ENCODE peak calls at places on chromosomes 13 and 19, in ten cellular contexts. X, P, H, Y, R, A, W, I, Z and S are unnamed samples.

GRCh38 chr19:52735734-52736133 is 890 bp upstream of the ZNF611 start:
- DNase-seq in H (peak; percentile 81), Y (peak; percentile 15), W (no peak), P (peak; percentile 82), X (peak; percentile 50), A (no peak), I (peak; percentile 38), R (no peak), Z (peak; percentile 39), S (peak; percentile 78)

GRCh38 chr19:40465025-40465780 is at the start of gene BLVRB:
- DNase-seq in Y (peak; percentile 87), I (no peak), H (no peak), R (no peak), P (no peak), A (peak; percentile 60), Z (no peak), W (peak; percentile 71), X (peak; percentile 90), S (no peak)

GRCh38 chr19:13102666-13103584 is at the start of gene LYL1:
- DNase-seq in X (peak; percentile 84), I (peak; percentile 75), H (peak; percentile 87), Y (no peak), R (no peak), P (peak; percentile 79), Z (peak; percentile 37), A (no peak), W (no peak), S (peak; percentile 88)

GRCh38 chr19:55519461-55520311 is 17.2 kb downstream of the SBK2 start:
- DNase-seq in A (peak; percentile 27), Y (peak; percentile 95), H (no peak), X (peak; percentile 46), R (peak; percentile 90), W (peak; percentile 70), P (no peak), Z (no peak), I (no peak), S (no peak)

GRCh38 chr13:21898990-21899389 is 228.1 kb downstream of the FGF9 start:
- DNase-seq in Y (no peak), P (no peak), Z (no peak), R (no peak), X (no peak), A (no peak), I (no peak), W (no peak), H (no peak), S (no peak)

GRCh38 chr13:40145139-40145538 is 489.7 kb downstream of the COG6 start:
- DNase-seq in W (no peak), R (no peak), P (no peak), A (no peak), H (no peak), X (no peak), Y (no peak), Z (no peak), I (no peak), S (no peak)

GRCh38 chr13:51618626-51619025 is 34.4 kb downstream of the WDFY2 start:
- DNase-seq in A (no peak), W (no peak), H (no peak), Z (peak; percentile 82), X (peak; percentile 59), R (no peak), Y (no peak), I (no peak), P (no peak), S (no peak)

GRCh38 chr13:73039201-73040108 is 19.4 kb upstream of the KLF5 start:
- DNase-seq in Y (peak; percentile 6), P (no peak), A (no peak), I (no peak), W (no peak), Z (no peak), R (no peak), H (no peak), X (peak; percentile 12), S (no peak)

GRCh38 chr13:52707375-52707774 is 32.2 kb downstream of the CNMD start:
- DNase-seq in R (no peak), A (peak; percentile 23), H (no peak), X (peak; percentile 5), I (no peak), P (no peak), Y (peak; percentile 5), W (no peak), Z (no peak), S (no peak)

GRCh38 chr19:44003461-44004134 is 841 bp downstream of the ZNF230 start:
- DNase-seq in H (no peak), P (no peak), X (peak; percentile 19), W (no peak), I (peak; percentile 24), Y (peak; percentile 51), Z (no peak), A (no peak), R (no peak), S (no peak)

GRCh38 chr19:29400917-29401711 is 124.7 kb upstream of the VSTM2B start:
- DNase-seq in A (no peak), Z (no peak), X (no peak), H (no peak), Y (peak; percentile 6), R (no peak), I (no peak), P (no peak), W (no peak), S (no peak)

GRCh38 chr13:36131215-36131930 is at the start of gene DCLK1:
- DNase-seq in R (no peak), I (peak; percentile 45), W (peak; percentile 31), Y (peak; percentile 54), P (peak; percentile 62), A (peak; percentile 68), Z (peak; percentile 44), H (peak; percentile 80), X (peak; percentile 65), S (peak; percentile 88)

GRCh38 chr19:3785938-3786824 is at the start of gene MATK:
- DNase-seq in Z (no peak), A (no peak), H (no peak), P (no peak), X (no peak), I (no peak), Y (no peak), R (no peak), W (no peak), S (no peak)

GRCh38 chr13:82717249-82717648 is 1165.0 kb downstream of the SLITRK1 start:
- DNase-seq in I (no peak), R (no peak), P (no peak), X (peak; percentile 74), A (no peak), H (no peak), Y (peak; percentile 82), Z (no peak), W (peak; percentile 65), S (no peak)

GRCh38 chr19:3968556-3969434 is 2.1 kb downstream of the DAPK3 start:
- DNase-seq in H (peak; percentile 91), Y (peak; percentile 98), I (peak; percentile 84), R (peak; percentile 93), A (peak; percentile 99), P (peak; percentile 97), X (peak; percentile 100), W (peak; percentile 100), Z (peak; percentile 52), S (peak; percentile 90)

GRCh38 chr19:37999309-38000213 is 92.6 kb downstream of the SIPA1L3 start:
- DNase-seq in R (peak; percentile 28), X (peak; percentile 97), P (peak; percentile 20), W (peak; percentile 95), Z (peak; percentile 47), H (peak; percentile 66), Y (peak; percentile 97), A (no peak), I (no peak), S (peak; percentile 85)

DNA sequence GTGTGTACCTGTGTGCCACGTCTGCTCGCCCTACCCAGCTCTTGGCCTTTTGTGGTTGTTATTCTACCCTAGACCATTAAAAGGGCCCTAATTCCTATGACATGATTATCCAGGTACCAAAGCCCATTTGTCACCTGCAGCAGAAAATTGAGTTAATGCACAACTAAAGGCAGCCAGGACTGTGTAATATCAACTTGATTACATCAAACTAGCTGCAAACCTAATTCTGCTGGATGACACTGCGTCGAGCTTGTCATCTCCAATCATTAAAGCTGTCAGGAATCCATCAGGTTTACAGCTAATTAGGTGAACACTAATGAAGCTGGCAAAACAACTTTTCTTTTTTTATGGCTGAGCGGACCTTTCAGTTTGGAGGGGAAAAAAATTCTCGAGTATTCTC is 3.1 kb downstream of the TSHZ3 start:
- DNase-seq in P (no peak), R (no peak), A (no peak), H (no peak), Y (no peak), I (no peak), W (no peak), Z (no peak), X (no peak), S (no peak)
- H3K4me3 ChIP-seq in P (no peak overlapping the region), R (no peak overlapping the region), A (no peak overlapping the region), H (no peak overlapping the region), Y (peak overlapping the region; percentile 98), I (no peak overlapping the region), W (no peak overlapping the region), Z (no peak overlapping the region), X (no peak overlapping the region), S (no peak overlapping the region)

DNA sequence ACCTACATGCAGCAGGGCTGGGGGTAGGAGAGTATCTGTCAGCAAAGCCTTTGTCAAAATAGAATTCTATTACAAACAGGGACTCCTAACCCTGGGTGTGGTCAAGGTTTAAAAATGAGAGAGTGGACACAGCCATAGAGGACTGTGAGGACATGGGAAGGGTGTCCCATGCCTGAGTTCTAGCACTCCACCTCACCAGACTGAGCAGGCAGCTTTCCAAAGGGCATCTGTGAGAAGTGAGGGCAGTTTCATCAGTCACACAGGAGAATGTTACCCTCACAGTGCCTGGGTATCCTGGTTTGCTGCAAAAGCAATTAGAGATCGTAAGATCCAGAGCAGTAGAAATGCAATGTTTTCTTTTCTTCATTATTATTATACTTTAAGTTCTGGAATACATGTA is 174.9 kb upstream of the UBL3 start:
- DNase-seq in X (no peak), W (no peak), P (no peak), I (no peak), Z (peak; percentile 67), Y (no peak), R (no peak), A (no peak), H (no peak), S (no peak)
- H3K4me1 ChIP-seq in X (no peaks in the 10 kb centered on the region), W (peaks cover 5% of the 10 kb centered on the region), P (no peaks in the 10 kb centered on the region), I (no peaks in the 10 kb centered on the region), Z (peaks cover 24% of the 10 kb centered on the region), Y (peaks cover 61% of the 10 kb centered on the region), R (no peaks in the 10 kb centered on the region), A (peaks cover 13% of the 10 kb centered on the region), H (no peaks in the 10 kb centered on the region), S (no peaks in the 10 kb centered on the region)

GRCh38 chr19:11021760-11022144 is 60.9 kb downstream of the SMARCA4 start:
- DNase-seq in Z (no peak), W (no peak), R (no peak), H (no peak), A (no peak), P (no peak), X (no peak), I (no peak), Y (no peak), S (no peak)
- H3K36me3 ChIP-seq in Z (peaks cover 81% of the 10 kb centered on the region), W (peaks cover 57% of the 10 kb centered on the region), R (no peaks in the 10 kb centered on the region), H (peaks cover 100% of the 10 kb centered on the region), A (peaks cover 95% of the 10 kb centered on the region), P (no peaks in the 10 kb centered on the region), X (peaks cover 59% of the 10 kb centered on the region), I (peaks cover 13% of the 10 kb centered on the region), Y (peaks cover 5% of the 10 kb centered on the region), S (peaks cover 7% of the 10 kb centered on the region)

DNA sequence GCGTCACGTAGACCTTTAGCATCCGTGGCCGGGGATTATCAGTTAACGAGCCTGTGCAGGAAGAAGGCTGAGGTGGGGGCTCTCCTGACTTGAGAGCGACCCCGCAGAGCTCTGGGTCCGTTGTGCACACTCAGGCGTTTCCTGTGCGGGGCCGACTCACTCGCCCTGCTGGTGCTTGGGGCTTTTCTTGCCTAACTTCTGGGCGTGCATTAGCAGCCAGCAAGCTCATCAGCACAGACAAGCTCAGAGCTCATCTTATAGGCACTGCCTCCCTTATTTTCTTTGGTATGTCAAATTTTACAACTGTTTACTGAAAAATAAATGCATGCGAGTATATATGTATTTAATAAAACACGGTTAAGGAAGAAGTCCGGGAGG is 23.7 kb downstream of the ADPRHL1 start:
- DNase-seq in Z (no peak), W (no peak), I (no peak), R (no peak), H (no peak), X (no peak), Y (no peak), A (no peak), P (no peak), S (no peak)
- H3K4me3 ChIP-seq in Z (no peak overlapping the region), W (no peak overlapping the region), I (no peak overlapping the region), R (no peak overlapping the region), H (no peak overlapping the region), X (no peak overlapping the region), Y (no peak overlapping the region), A (no peak overlapping the region), P (no peak overlapping the region), S (no peak overlapping the region)